ENCODE peak calls at places on chromosomes 1 and 21, in six cellular contexts. Z is Peyer's patch, V is HCT116, O is ovary, C is right lobe of liver, J is esophagus squamous epithelium. D is an unnamed sample.
A peak's percentile ranks its signal among the peaks of the same experiment; 100 is the strongest.

GRCh38 chr1:84377480-84378095 is 20.7 kb upstream of the DNASE2B start:
- DNase-seq in Z (no peak), O (no peak), V (no peak), C (no peak), J (no peak), D (no peak)

GRCh38 chr1:106773206-106773605 is 283.3 kb upstream of the PRMT6 start:
- DNase-seq in Z (no peak), J (no peak), O (no peak), V (no peak), C (no peak), D (no peak)

GRCh38 chr1:209196140-209196539 is 387.4 kb upstream of the CAMK1G start:
- DNase-seq in V (no peak), Z (no peak), O (no peak), J (no peak), C (no peak), D (no peak)

GRCh38 chr1:174157157-174157806 is 2.0 kb upstream of the RABGAP1L start:
- DNase-seq in V (no peak), J (no peak), C (no peak), Z (no peak), O (no peak), D (no peak)

GRCh38 chr1:20290624-20291597 is at the start of gene VWA5B1:
- DNase-seq in C (no peak), Z (no peak), O (no peak), V (no peak), J (no peak), D (no peak)

GRCh38 chr21:41777934-41778815 is 11.3 kb upstream of the RIPK4 start:
- DNase-seq in O (peak; percentile 83), Z (peak; percentile 25), C (peak; percentile 86), J (no peak), V (peak; percentile 84), D (peak; percentile 90)

GRCh38 chr21:44849616-44850130 is 23.8 kb downstream of the PTTG1IP start:
- DNase-seq in J (no peak), V (no peak), C (no peak), Z (no peak), O (peak; percentile 14), D (no peak)

GRCh38 chr1:94279048-94279447 is 41.7 kb upstream of the ARHGAP29 start:
- DNase-seq in V (no peak), O (no peak), C (no peak), J (no peak), Z (no peak), D (no peak)

GRCh38 chr1:58968360-58968952 is 184.6 kb upstream of the JUN start:
- DNase-seq in C (peak; percentile 81), Z (peak; percentile 66), J (no peak), V (no peak), O (peak; percentile 86), D (peak; percentile 91)

GRCh38 chr1:217333939-217334338 is 297.0 kb downstream of the GPATCH2 start:
- DNase-seq in J (no peak), V (peak; percentile 7), Z (no peak), O (no peak), C (no peak), D (no peak)

GRCh38 chr1:184370850-184371249 is 16.0 kb upstream of the C1orf21 start:
- DNase-seq in V (no peak), J (no peak), C (no peak), O (no peak), Z (no peak), D (no peak)

GRCh38 chr1:100443739-100444571 is 91.6 kb downstream of the CDC14A start:
- DNase-seq in Z (no peak), V (no peak), O (no peak), C (no peak), J (no peak), D (no peak)

GRCh38 chr1:225735252-225736149 is 42.1 kb upstream of the SRP9 start:
- DNase-seq in Z (peak; percentile 22), O (peak; percentile 66), J (no peak), V (no peak), C (peak; percentile 59), D (peak; percentile 81)

GRCh38 chr1:172108494-172108893 is 267.2 kb downstream of the DNM3 start:
- DNase-seq in C (no peak), J (no peak), Z (no peak), V (no peak), O (no peak), D (no peak)

GRCh38 chr21:33712022-33712803 is 69.9 kb downstream of the ITSN1 start:
- DNase-seq in C (no peak), O (no peak), J (no peak), V (no peak), Z (no peak), D (no peak)

GRCh38 chr1:228037401-228038386 is 30.9 kb downstream of the WNT3A start:
- DNase-seq in Z (no peak), C (no peak), O (peak; percentile 25), J (no peak), V (no peak), D (peak; percentile 81)

GRCh38 chr1:30061292-30062204 is 661.8 kb downstream of the MATN1 start:
- DNase-seq in C (no peak), V (no peak), Z (no peak), O (no peak), J (no peak), D (no peak)

GRCh38 chr1:180921891-180922636 is 9.4 kb downstream of the KIAA1614 start:
- DNase-seq in O (no peak), C (no peak), V (no peak), J (no peak), Z (no peak), D (no peak)

GRCh38 chr1:159184201-159184600 is 12.8 kb downstream of the CADM3 start:
- DNase-seq in C (no peak), Z (no peak), O (no peak), J (no peak), V (no peak), D (no peak)

GRCh38 chr1:165376811-165377153 is 20.3 kb upstream of the LMX1A start:
- DNase-seq in O (no peak), V (no peak), C (no peak), Z (no peak), J (no peak), D (no peak)

GRCh38 chr1:167043752-167044488 is 46.3 kb downstream of the GPA33 start:
- DNase-seq in V (no peak), J (no peak), Z (peak; percentile 81), O (peak; percentile 53), C (peak; percentile 78), D (no peak)

GRCh38 chr1:167344112-167344511 is 123.4 kb downstream of the POU2F1 start:
- DNase-seq in O (no peak), Z (no peak), J (no peak), V (no peak), C (no peak), D (no peak)

GRCh38 chr21:42403611-42404231 is at the start of gene UBASH3A:
- DNase-seq in Z (peak; percentile 40), V (no peak), J (no peak), C (no peak), O (no peak), D (no peak)

DNA sequence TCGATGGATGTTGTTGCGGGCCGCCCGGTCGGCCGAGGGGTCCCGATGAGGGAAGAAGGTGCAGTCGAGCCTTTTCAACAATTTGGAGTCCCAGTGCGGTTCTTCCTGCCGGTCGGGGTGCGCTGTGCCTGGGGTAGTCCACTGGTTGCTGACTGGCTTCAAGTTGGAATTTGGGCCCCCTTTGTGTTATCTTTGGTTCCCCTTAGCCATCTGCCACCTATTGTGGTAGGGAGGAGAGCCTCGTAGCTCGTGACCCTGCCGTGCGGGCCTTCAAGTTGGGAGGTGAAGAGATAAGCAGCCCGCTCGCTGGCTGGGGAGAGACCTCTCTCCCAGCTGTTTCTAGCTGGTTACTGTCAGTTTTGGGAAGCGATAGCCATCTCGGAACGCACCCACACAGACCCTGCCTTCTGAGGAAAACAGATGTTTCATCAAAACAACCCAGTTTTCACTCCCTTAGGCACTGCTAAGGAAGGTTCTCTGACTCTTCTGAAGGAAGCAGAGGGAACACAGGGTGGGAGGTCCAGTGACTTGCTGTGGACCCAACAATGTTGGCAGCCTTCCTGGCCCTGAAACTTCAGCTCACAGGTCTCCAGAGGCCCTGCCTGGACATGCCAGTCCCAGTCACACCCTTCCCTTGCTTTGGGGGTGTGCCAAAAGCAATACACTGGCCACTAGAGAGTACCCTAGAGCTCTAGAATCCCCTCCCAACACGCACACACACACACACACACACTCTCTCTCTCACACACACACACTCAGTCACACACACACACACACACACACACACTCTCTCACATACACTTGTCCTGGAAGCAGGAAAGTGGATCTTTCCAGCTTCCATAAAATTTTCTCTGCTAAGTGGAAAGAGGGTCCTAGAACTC is 1.0 kb downstream of the BTG2 start:
- DNase-seq in Z (peak; percentile 71), V (peak; percentile 51), O (peak; percentile 81), C (peak; percentile 69), J (peak; percentile 33), D (peak; percentile 86)
- TF ChIP-seq CTCF in Z (peak; percentile 20), V (no peak), O (no peak), C (no peak), J (no peak), D (no peak)

DNA sequence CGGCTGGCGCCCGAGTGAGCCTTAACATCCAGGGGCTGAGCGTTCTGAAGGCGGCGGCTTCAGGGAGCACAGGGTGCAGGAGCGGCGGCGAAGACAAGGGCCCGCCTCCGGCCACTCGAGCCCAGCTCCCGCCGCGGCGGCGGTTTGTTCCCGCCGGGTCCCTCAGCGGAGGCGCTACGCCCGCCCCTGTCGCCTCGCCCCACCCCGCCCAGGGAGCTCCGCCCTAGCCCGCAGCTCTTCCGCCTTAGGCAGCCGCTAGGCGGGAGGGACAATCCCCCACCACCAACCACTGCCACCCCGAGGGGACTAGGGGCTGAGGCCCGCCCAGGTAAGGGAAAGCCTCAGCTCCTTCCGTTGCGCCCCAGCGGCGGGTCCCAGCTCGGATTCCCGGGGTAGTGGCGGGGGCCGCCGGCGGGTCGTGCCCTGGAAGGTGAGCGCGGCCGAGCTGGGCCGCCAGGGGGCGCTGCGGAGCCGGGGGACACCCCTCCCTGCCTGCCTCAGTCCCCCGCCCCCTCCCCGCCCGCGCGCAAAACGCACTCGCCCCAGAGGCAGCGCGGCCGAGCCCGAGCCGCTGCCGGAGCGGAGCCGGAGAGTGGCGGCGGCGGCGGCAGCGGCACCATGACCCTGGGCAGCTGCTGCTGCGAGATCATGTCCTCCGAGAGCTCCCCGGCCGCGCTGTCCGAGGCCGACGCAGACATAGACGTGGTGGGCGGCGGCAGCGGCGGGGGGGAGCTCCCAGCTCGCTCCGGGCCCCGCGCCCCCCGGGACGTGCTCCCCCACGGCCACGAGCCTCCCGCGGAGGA is at the start of gene FOXD2:
- DNase-seq in C (peak; percentile 93), Z (peak; percentile 83), J (no peak), V (peak; percentile 79), O (peak; percentile 81), D (peak; percentile 96)
- TF ChIP-seq POLR2A in C (peak; percentile 76), Z (peak; percentile 37), J (no peak), V (peak; percentile 55), O (no peak), D (no peak)

GRCh38 chr1:6163191-6163972 is 16.7 kb downstream of the CHD5 start:
- DNase-seq in C (no peak), Z (no peak), J (no peak), O (no peak), V (no peak), D (no peak)
- H3K4me3 ChIP-seq in C (no peak overlapping the region), Z (no peak overlapping the region), J (no peak overlapping the region), O (no peak overlapping the region), V (no peak overlapping the region), D (no peak overlapping the region)

GRCh38 chr1:2642560-2643413 is 10.0 kb upstream of the MMEL1 start:
- DNase-seq in O (peak; percentile 95), V (peak; percentile 73), Z (peak; percentile 90), C (peak; percentile 91), J (no peak), D (peak; percentile 83)
- TF ChIP-seq CTCF in O (no peak), V (no peak), Z (peak; percentile 25), C (no peak), J (no peak), D (no peak)

D was measured in lower leg skin.